ENCODE peak calls at places on chromosomes 12 and 14, in seven cellular contexts. K is astrocyte of the spinal cord, O is CD14-positive monocyte, S is mammary epithelial cell, B is suprapubic skin, R is foreskin keratinocyte, I is heart left ventricle. V is an unnamed sample.

GRCh38 chr14:22824711-22825359 is 4.9 kb upstream of the MRPL52 start:
- DNase-seq in K (peak), R (peak), S (peak), I (no peak), B (no peak), O (no peak), V (peak)

GRCh38 chr12:113860950-113861349 is 105.2 kb downstream of the RBM19 start:
- DNase-seq in S (peak), O (peak), B (no peak), K (peak), R (peak), I (no peak), V (peak)

GRCh38 chr14:50932592-50933500 is 11.4 kb downstream of the PYGL start:
- DNase-seq in O (no peak), I (no peak), K (no peak), B (no peak), R (no peak), S (no peak), V (no peak)

GRCh38 chr12:114695305-114695592 is 11.3 kb upstream of the TBX3 start:
- DNase-seq in S (no peak), B (no peak), R (no peak), K (no peak), O (no peak), I (no peak), V (no peak)

GRCh38 chr14:100076133-100076532 is 10.9 kb downstream of the EVL start:
- DNase-seq in O (peak), B (no peak), S (peak), K (no peak), R (no peak), I (no peak), V (peak)

GRCh38 chr14:75821828-75822521 is 159.8 kb downstream of the TGFB3 start:
- DNase-seq in I (no peak), S (peak), B (no peak), O (no peak), K (no peak), R (no peak), V (no peak)

GRCh38 chr12:8779862-8780261 is 42.6 kb upstream of the A2ML1 start:
- DNase-seq in S (no peak), K (no peak), R (no peak), B (no peak), I (no peak), O (no peak), V (no peak)

GRCh38 chr12:62813031-62813829 is 121.7 kb downstream of the PPM1H start:
- DNase-seq in I (peak), B (peak), K (peak), O (peak), S (peak), R (peak), V (peak)

GRCh38 chr12:6612247-6612646 is 5.1 kb upstream of the CHD4 start:
- DNase-seq in I (no peak), S (no peak), K (no peak), B (no peak), R (no peak), O (no peak), V (no peak)

GRCh38 chr14:56005580-56006053 is 112.6 kb upstream of the PELI2 start:
- DNase-seq in B (no peak), R (no peak), S (no peak), K (no peak), O (no peak), I (no peak), V (peak)

GRCh38 chr12:24561411-24561871 is 387.5 kb downstream of the BCAT1 start:
- DNase-seq in O (no peak), I (no peak), K (peak), S (no peak), B (no peak), R (no peak), V (peak)

GRCh38 chr12:120887253-120888043 is 16.7 kb downstream of the SPPL3 start:
- DNase-seq in R (no peak), B (no peak), I (no peak), K (no peak), O (no peak), S (no peak), V (no peak)

GRCh38 chr14:68552597-68552996 is 240.3 kb downstream of the ZFP36L1 start:
- DNase-seq in K (peak), I (no peak), R (peak), B (peak), S (peak), O (peak), V (peak)

GRCh38 chr14:50775357-50775756 is 55.6 kb downstream of the NIN start:
- DNase-seq in R (peak), B (no peak), O (no peak), I (no peak), K (peak), S (peak), V (peak)

GRCh38 chr12:63826002-63826585 is 18.4 kb upstream of the SRGAP1 start:
- DNase-seq in I (no peak), O (no peak), K (peak), R (peak), S (peak), B (no peak), V (peak)

GRCh38 chr14:61609143-61609851 is 86.0 kb upstream of the HIF1A start:
- DNase-seq in K (peak), B (no peak), S (peak), I (no peak), R (no peak), O (no peak), V (peak)

GRCh38 chr12:11727133-11727664 is 77.7 kb downstream of the ETV6 start:
- DNase-seq in B (no peak), R (no peak), K (no peak), S (no peak), O (no peak), I (no peak), V (no peak)

GRCh38 chr12:31321565-31322228 is 4.3 kb downstream of the SINHCAF start:
- DNase-seq in B (no peak), I (no peak), S (no peak), R (no peak), K (peak), O (no peak), V (peak)

GRCh38 chr12:1619599-1619998 is 9.4 kb upstream of the WNT5B start:
- DNase-seq in B (no peak), I (peak), O (peak), R (peak), S (no peak), K (no peak), V (no peak)

GRCh38 chr12:2582631-2583616 is 211.8 kb upstream of the FKBP4 start:
- DNase-seq in B (no peak), K (peak), I (peak), S (peak), O (peak), R (no peak), V (peak)

GRCh38 chr12:122399592-122400373 is 22.7 kb downstream of the CLIP1 start:
- DNase-seq in O (peak), B (no peak), I (peak), R (peak), K (peak), S (peak), V (peak)

GRCh38 chr12:121123488-121123887 is 9.2 kb upstream of the P2RX7 start:
- DNase-seq in K (no peak), B (no peak), R (no peak), I (no peak), S (no peak), O (no peak), V (no peak)

GRCh38 chr12:125657681-125658080 is 592.4 kb downstream of the AACS start:
- DNase-seq in I (no peak), R (no peak), K (no peak), O (no peak), B (no peak), S (no peak), V (no peak)
- TF ChIP-seq CTCF in I (no peak), R (no peak), K (no peak), O (no peak), B (no peak), S (no peak), V (no peak)

DNA sequence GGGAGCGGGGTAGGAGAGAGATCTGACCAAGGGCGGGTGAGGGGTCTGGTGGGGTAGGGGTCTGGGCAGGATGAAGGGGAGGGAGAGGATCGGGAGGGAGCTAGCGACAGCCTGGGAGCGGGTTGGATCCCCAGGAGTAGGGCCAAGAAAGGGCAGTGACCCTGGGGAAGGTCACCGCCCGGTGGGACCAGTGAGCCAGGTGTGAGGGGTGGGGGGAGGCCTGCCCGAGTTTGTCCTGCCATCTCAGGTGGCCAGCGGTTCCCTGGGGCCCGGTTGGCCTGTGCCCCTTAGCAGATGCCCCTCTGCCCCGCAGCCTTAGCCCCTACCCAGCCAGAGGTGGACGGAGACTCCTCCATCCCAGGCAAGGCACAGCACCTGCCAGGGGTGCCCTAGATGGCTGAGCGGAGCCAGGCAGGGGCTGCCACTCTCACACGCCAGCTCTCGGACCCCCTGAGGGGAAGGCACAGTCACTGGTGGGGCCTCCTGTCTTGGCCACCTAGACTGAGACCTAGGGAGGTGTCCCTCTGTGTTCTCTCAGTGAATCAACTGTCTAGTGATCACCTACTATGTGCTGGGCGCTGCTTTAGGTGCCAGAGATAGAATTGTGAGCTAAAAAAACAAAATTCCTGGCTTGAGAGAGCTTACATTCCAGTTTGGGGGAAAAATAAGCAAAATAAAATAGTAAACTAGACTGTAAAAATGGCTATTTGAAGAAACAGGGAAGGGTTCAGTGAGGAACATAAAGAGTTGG is 631 bp upstream of the TTC7B start:
- DNase-seq in O (no peak), K (no peak), B (no peak), R (no peak), S (no peak), I (no peak), V (no peak)
- TF ChIP-seq CTCF in O (peak), K (no peak), B (no peak), R (no peak), S (no peak), I (no peak), V (no peak)

GRCh38 chr12:57471661-57472060 is 8.0 kb downstream of the ARHGAP9 start:
- DNase-seq in S (no peak), I (no peak), K (no peak), B (no peak), R (no peak), O (no peak), V (no peak)
- TF ChIP-seq CTCF in S (no peak), I (no peak), K (no peak), B (no peak), R (no peak), O (no peak), V (no peak)

GRCh38 chr14:31418440-31418839 is 1.9 kb downstream of the HEATR5A start:
- DNase-seq in K (no peak), B (no peak), I (no peak), R (no peak), S (no peak), O (no peak), V (no peak)

GRCh38 chr14:31421200-31421599 is 850 bp upstream of the HEATR5A start:
- DNase-seq in O (no peak), S (no peak), K (no peak), B (no peak), R (no peak), I (no peak), V (no peak)

GRCh38 chr14:31419179-31420012 is 954 bp downstream of the HEATR5A start:
- DNase-seq in I (no peak), R (peak), S (no peak), K (peak), B (no peak), O (no peak), V (peak)

GRCh38 chr14:31420013-31420318 is 384 bp downstream of the HEATR5A start:
- DNase-seq in I (peak), R (peak), K (no peak), S (peak), O (peak), B (no peak), V (no peak)

GRCh38 chr14:31420319-31421081 is at the start of gene HEATR5A:
- DNase-seq in I (peak), R (peak), K (peak), O (peak), S (peak), B (peak), V (peak)
- TF ChIP-seq CTCF in I (no peak), R (peak), K (peak), O (no peak), S (no peak), B (peak), V (no peak)

DNA sequence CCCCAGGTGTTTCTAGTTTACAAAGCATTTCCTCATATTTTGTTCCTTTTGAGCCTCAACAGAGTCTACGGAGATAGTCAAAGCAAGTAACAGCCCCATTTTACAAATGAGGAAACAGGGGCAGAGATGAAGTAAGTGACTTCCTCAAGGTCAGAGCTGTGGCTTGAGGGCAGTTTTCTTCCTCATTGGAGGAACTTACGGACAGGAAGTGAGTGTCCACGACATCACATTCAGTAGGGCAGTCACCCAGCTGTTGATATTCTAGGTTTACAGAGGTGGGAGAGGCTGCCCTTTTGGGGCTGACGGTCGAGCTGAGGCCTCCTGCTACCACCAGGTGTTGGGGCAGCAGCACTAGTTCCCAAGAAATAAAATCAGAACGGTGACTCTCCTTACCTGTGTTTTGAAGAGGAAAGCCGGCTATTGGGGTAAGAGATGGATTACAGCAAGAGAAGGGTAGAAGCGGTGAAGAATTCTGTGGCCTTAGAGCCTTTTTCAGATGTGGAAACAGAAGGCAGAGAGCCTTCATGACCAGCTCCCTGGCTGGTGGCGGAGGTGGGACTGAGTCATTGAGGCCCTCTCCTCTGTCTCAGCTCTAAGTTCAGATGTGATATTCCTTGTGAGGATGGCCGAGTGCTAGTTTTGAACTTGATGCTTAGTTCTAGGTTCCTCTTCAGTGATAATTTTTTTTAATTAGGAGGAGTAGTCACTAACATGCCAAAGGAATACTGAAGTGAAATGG is 41.7 kb downstream of the SUSD6 start:
- DNase-seq in R (no peak), I (peak), K (no peak), O (peak), S (no peak), B (no peak), V (peak)
- TF ChIP-seq CTCF in R (no peak), I (no peak), K (no peak), O (no peak), S (no peak), B (no peak), V (no peak)